ENCODE peak calls at places on chromosome 7, in four cellular contexts. T is BE2C, F is uterus, U is transverse colon. Z is an unnamed sample.
A peak's percentile ranks its signal among the peaks of the same experiment; 100 is the strongest.

GRCh38 chr7:100516135-100516812 is 22.7 kb upstream of the AGFG2 start:
- DNase-seq in U (peak; percentile 31), F (peak; percentile 45), T (no peak), Z (peak; percentile 25)

GRCh38 chr7:85213500-85213899 is 26.6 kb upstream of the SEMA3D start:
- DNase-seq in T (no peak), U (no peak), F (no peak), Z (no peak)

GRCh38 chr7:44341399-44341798 is 16.0 kb upstream of the CAMK2B start:
- DNase-seq in T (no peak), U (no peak), F (no peak), Z (no peak)

GRCh38 chr7:11427686-11428273 is 404.2 kb downstream of the THSD7A start:
- DNase-seq in T (peak; percentile 30), F (no peak), U (no peak), Z (no peak)

GRCh38 chr7:65979583-65980477 is 2.2 kb downstream of the GUSB start:
- DNase-seq in U (no peak), F (no peak), T (no peak), Z (no peak)

GRCh38 chr7:154255324-154255723 is 203.1 kb downstream of the DPP6 start:
- DNase-seq in F (no peak), T (no peak), U (no peak), Z (no peak)

GRCh38 chr7:142645777-142646176 is 103.5 kb upstream of the PRSS1 start:
- DNase-seq in F (no peak), T (no peak), U (no peak), Z (no peak)

GRCh38 chr7:100072462-100072861 is 9.1 kb downstream of the ZNF3 start:
- DNase-seq in T (no peak), F (no peak), U (no peak), Z (no peak)

GRCh38 chr7:2099036-2099957 is 133.4 kb downstream of the MAD1L1 start:
- DNase-seq in T (no peak), U (no peak), F (no peak), Z (no peak)

GRCh38 chr7:13449460-13449859 is 540.0 kb downstream of the ETV1 start:
- DNase-seq in T (no peak), U (no peak), F (no peak), Z (no peak)

GRCh38 chr7:34844936-34845665 is 187.1 kb downstream of the NPSR1 start:
- DNase-seq in F (no peak), U (no peak), T (no peak), Z (no peak)

GRCh38 chr7:49790209-49790608 is 16.8 kb downstream of the VWC2 start:
- DNase-seq in U (no peak), F (no peak), T (no peak), Z (no peak)

GRCh38 chr7:50206521-50207250 is 97.8 kb upstream of the IKZF1 start:
- DNase-seq in T (no peak), U (peak; percentile 24), F (no peak), Z (no peak)

GRCh38 chr7:113321201-113321600 is 202.8 kb upstream of the SMIM30 start:
- DNase-seq in U (no peak), F (no peak), T (no peak), Z (no peak)

GRCh38 chr7:2488272-2488645 is 12.1 kb upstream of the GRIFIN start:
- DNase-seq in U (no peak), T (no peak), F (peak; percentile 76), Z (peak; percentile 64)

GRCh38 chr7:42186181-42186580 is 50.8 kb downstream of the GLI3 start:
- DNase-seq in F (no peak), U (no peak), T (no peak), Z (no peak)

GRCh38 chr7:112420236-112420945 is 29.9 kb upstream of the IFRD1 start:
- DNase-seq in U (no peak), F (no peak), T (no peak), Z (no peak)

GRCh38 chr7:80481196-80481884 is 30.5 kb downstream of the GNAT3 start:
- DNase-seq in T (no peak), F (no peak), U (no peak), Z (no peak)

GRCh38 chr7:9013940-9014339 is 580.5 kb downstream of the NXPH1 start:
- DNase-seq in F (no peak), U (no peak), T (no peak), Z (no peak)

GRCh38 chr7:100719523-100720319 is 547 bp upstream of the EPO start:
- DNase-seq in F (peak; percentile 51), U (peak; percentile 40), T (no peak), Z (no peak)

GRCh38 chr7:151686016-151686766 is 166.5 kb upstream of the RHEB start:
- DNase-seq in U (no peak), F (no peak), T (no peak), Z (peak; percentile 54)

GRCh38 chr7:84194484-84195260 is at the start of gene SEMA3A:
- DNase-seq in U (peak; percentile 18), F (peak; percentile 14), T (peak; percentile 54), Z (no peak)

GRCh38 chr7:131652194-131652593 is 95.8 kb upstream of the PODXL start:
- DNase-seq in T (no peak), U (no peak), F (no peak), Z (no peak)

GRCh38 chr7:69912846-69913245 is 314.6 kb downstream of the AUTS2 start:
- DNase-seq in T (no peak), U (no peak), F (no peak), Z (no peak)

GRCh38 chr7:45180084-45180986 is 22.7 kb downstream of the RAMP3 start:
- DNase-seq in T (no peak), U (no peak), F (peak; percentile 5), Z (peak; percentile 10)

GRCh38 chr7:70647801-70648491 is 484.0 kb upstream of the GALNT17 start:
- DNase-seq in T (no peak), F (no peak), U (peak; percentile 46), Z (no peak)

GRCh38 chr7:87920578-87920977 is 13.5 kb upstream of the ADAM22 start:
- DNase-seq in F (no peak), T (no peak), U (no peak), Z (no peak)

GRCh38 chr7:147639037-147639436 is 951.5 kb upstream of the C7orf33 start:
- DNase-seq in F (no peak), U (no peak), T (no peak), Z (no peak)

GRCh38 chr7:69114374-69114773 is 483.9 kb upstream of the AUTS2 start:
- DNase-seq in U (no peak), T (no peak), F (no peak), Z (no peak)

GRCh38 chr7:2477447-2478386 is 1.5 kb upstream of the GRIFIN start:
- DNase-seq in F (no peak), U (peak; percentile 74), T (peak; percentile 86), Z (peak; percentile 89)

GRCh38 chr7:27095050-27095896 is 527 bp downstream of the HOXA1 start:
- DNase-seq in T (no peak), U (no peak), F (no peak), Z (no peak)

GRCh38 chr7:143375298-143376034 is 5.7 kb upstream of the ZYX start:
- DNase-seq in F (no peak), T (no peak), U (no peak), Z (no peak)

GRCh38 chr7:27750336-27750735 is 10.4 kb downstream of the TAX1BP1 start:
- DNase-seq in U (no peak), F (no peak), T (no peak), Z (no peak)

GRCh38 chr7:20787658-20788057 is 972 bp upstream of the SP8 start:
- DNase-seq in U (no peak), F (no peak), T (no peak), Z (no peak)

GRCh38 chr7:20793258-20793657 is 6.6 kb upstream of the SP8 start:
- DNase-seq in T (no peak), U (no peak), F (no peak), Z (no peak)

GRCh38 chr7:20791523-20791879 is 4.8 kb upstream of the SP8 start:
- DNase-seq in F (no peak), U (no peak), T (no peak), Z (no peak)

GRCh38 chr7:20786779-20787651 is at the start of gene SP8:
- DNase-seq in T (peak; percentile 57), F (no peak), U (no peak), Z (no peak)

DNA sequence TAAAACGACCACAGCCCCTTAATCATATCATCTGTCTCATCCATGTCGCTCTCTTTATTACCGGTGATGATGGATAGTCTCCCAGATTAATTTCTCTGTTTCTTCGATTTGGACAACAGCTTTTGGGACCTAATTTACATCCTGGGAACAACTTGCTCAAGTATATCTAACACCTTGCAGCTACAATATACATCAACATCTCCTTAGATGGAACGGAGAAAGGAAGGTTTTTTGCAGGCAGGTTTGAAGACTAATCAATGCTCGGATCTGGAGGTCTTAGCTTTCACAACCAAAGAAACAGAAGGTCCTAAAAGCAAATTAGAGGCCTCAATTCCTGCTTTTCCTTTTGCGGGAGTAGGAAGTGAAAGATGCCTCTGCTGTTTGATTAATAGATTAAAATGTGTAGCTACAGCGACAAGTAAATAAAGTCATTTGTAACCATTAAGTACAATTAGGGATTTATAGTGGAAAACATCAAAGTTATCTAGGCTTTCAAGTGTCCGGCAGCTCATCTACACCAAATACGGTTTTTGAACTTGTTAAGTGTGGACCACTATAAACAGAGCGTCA is 3.7 kb upstream of the SP8 start:
- DNase-seq in F (no peak), T (no peak), U (no peak), Z (no peak)
- H3K4me1 ChIP-seq in F (no peaks in the 10 kb centered on the region), T (no peaks in the 10 kb centered on the region), U (peaks cover 9% of the 10 kb centered on the region), Z (peaks cover 11% of the 10 kb centered on the region)

GRCh38 chr7:116439856-116440549 is 59.5 kb upstream of the CAV2 start:
- DNase-seq in U (no peak), T (no peak), F (no peak), Z (no peak)
- H3K4me1 ChIP-seq in U (no peaks in the 10 kb centered on the region), T (no peaks in the 10 kb centered on the region), F (peaks cover 12% of the 10 kb centered on the region), Z (peaks cover 26% of the 10 kb centered on the region)

GRCh38 chr7:149871576-149871975 is 2.2 kb upstream of the ATP6V0E2 start:
- DNase-seq in F (no peak), U (no peak), T (no peak), Z (peak; percentile 2)

GRCh38 chr7:149873968-149874643 is at the start of gene ATP6V0E2:
- DNase-seq in U (no peak), T (no peak), F (no peak), Z (no peak)

GRCh38 chr7:149873074-149873967 is 448 bp upstream of the ATP6V0E2 start:
- DNase-seq in T (peak; percentile 98), U (peak; percentile 96), F (peak; percentile 93), Z (peak; percentile 97)

GRCh38 chr7:149870701-149871483 is 2.9 kb upstream of the ATP6V0E2 start:
- DNase-seq in U (no peak), F (no peak), T (no peak), Z (peak; percentile 42)

GRCh38 chr7:149872419-149873073 is 1.2 kb upstream of the ATP6V0E2 start:
- DNase-seq in T (peak; percentile 86), F (peak; percentile 80), U (peak; percentile 77), Z (peak; percentile 91)
- H3K4me1 ChIP-seq in T (peaks cover 5% of the 10 kb centered on the region), F (no peaks in the 10 kb centered on the region), U (peaks cover 18% of the 10 kb centered on the region), Z (peaks cover 24% of the 10 kb centered on the region)

GRCh38 chr7:22990588-22990949 is 23.4 kb downstream of the HYCC1 start:
- DNase-seq in U (no peak), T (no peak), F (no peak), Z (no peak)
- H3K4me1 ChIP-seq in U (no peaks in the 10 kb centered on the region), T (no peaks in the 10 kb centered on the region), F (no peaks in the 10 kb centered on the region), Z (peaks cover 5% of the 10 kb centered on the region)

GRCh38 chr7:157789094-157789493 is 452.3 kb downstream of the DNAJB6 start:
- DNase-seq in T (no peak), F (no peak), U (no peak), Z (no peak)

GRCh38 chr7:157785486-157786186 is 448.8 kb downstream of the DNAJB6 start:
- DNase-seq in F (no peak), U (no peak), T (no peak), Z (no peak)

GRCh38 chr7:157786375-157787274 is 449.8 kb downstream of the DNAJB6 start:
- DNase-seq in U (no peak), F (no peak), T (no peak), Z (no peak)

GRCh38 chr7:157788573-157788972 is 451.8 kb downstream of the DNAJB6 start:
- DNase-seq in F (no peak), U (no peak), T (no peak), Z (no peak)

GRCh38 chr7:157787275-157787701 is 450.5 kb downstream of the DNAJB6 start:
- DNase-seq in F (no peak), U (no peak), T (no peak), Z (no peak)
- H3K4me1 ChIP-seq in F (no peaks in the 10 kb centered on the region), U (no peaks in the 10 kb centered on the region), T (no peaks in the 10 kb centered on the region), Z (no peaks in the 10 kb centered on the region)